ENCODE peak calls at places on chromosomes 7 and 10, in seven cellular contexts. R, X, K, H, N, I and T are unnamed samples.
A peak's percentile ranks its signal among the peaks of the same experiment; 100 is the strongest.

GRCh38 chr7:117212969-117213877 is 109.6 kb downstream of the WNT2 start:
- DNase-seq in X (peak; percentile 43), I (peak; percentile 49), H (peak; percentile 78), R (no peak), N (no peak), K (peak; percentile 75), T (peak; percentile 46)

GRCh38 chr7:76278540-76278939 is 23.9 kb upstream of the HSPB1 start:
- DNase-seq in N (no peak), R (no peak), H (no peak), X (no peak), I (no peak), K (peak; percentile 40), T (no peak)

GRCh38 chr7:17421941-17422340 is 123.5 kb downstream of the AHR start:
- DNase-seq in X (no peak), R (no peak), N (no peak), I (no peak), H (no peak), K (no peak), T (no peak)

GRCh38 chr10:16987129-16987670 is 142.4 kb downstream of the CUBN start:
- DNase-seq in N (no peak), X (no peak), K (no peak), I (no peak), H (peak; percentile 88), R (no peak), T (no peak)

GRCh38 chr10:63115732-63116383 is 17.3 kb upstream of the NRBF2 start:
- DNase-seq in N (peak; percentile 92), X (peak; percentile 83), I (no peak), K (no peak), H (peak; percentile 95), R (peak; percentile 87), T (peak; percentile 87)

GRCh38 chr10:68367121-68367520 is 34.4 kb upstream of the PBLD start:
- DNase-seq in H (peak; percentile 31), X (no peak), K (no peak), R (no peak), I (no peak), N (no peak), T (no peak)

GRCh38 chr10:101287922-101288638 is 58.8 kb upstream of the LBX1 start:
- DNase-seq in X (no peak), H (no peak), N (no peak), R (no peak), I (peak; percentile 63), K (peak; percentile 91), T (no peak)

GRCh38 chr7:128031901-128032604 is 816 bp upstream of the LRRC4 start:
- DNase-seq in I (peak; percentile 85), H (peak; percentile 83), K (peak; percentile 86), X (no peak), R (peak; percentile 62), N (no peak), T (peak; percentile 69)

GRCh38 chr10:6379015-6379776 is 176.5 kb downstream of the PFKFB3 start:
- DNase-seq in X (no peak), I (no peak), N (no peak), K (no peak), R (no peak), H (no peak), T (no peak)

GRCh38 chr10:49300140-49300974 is 1.4 kb downstream of the C10orf71 start:
- DNase-seq in I (peak; percentile 30), K (no peak), H (peak; percentile 40), R (no peak), X (no peak), N (no peak), T (no peak)

GRCh38 chr10:126979311-126979710 is 74.1 kb downstream of the DOCK1 start:
- DNase-seq in X (no peak), N (no peak), K (peak; percentile 75), R (no peak), H (no peak), I (no peak), T (no peak)

GRCh38 chr7:1236831-1237701 is 4.4 kb downstream of the UNCX start:
- DNase-seq in K (no peak), H (no peak), I (no peak), N (no peak), X (no peak), R (no peak), T (no peak)

GRCh38 chr7:138455609-138456008 is 4.5 kb upstream of the TRIM24 start:
- DNase-seq in N (no peak), K (peak; percentile 52), R (no peak), I (no peak), H (no peak), X (no peak), T (no peak)

GRCh38 chr10:133324857-133325260 is 11.8 kb downstream of the CALY start:
- DNase-seq in I (peak; percentile 32), X (no peak), N (no peak), R (no peak), K (no peak), H (no peak), T (no peak)

GRCh38 chr7:118195837-118196474 is 12.0 kb downstream of the LSM8 start:
- DNase-seq in R (no peak), H (peak; percentile 68), I (peak; percentile 35), K (peak; percentile 59), N (no peak), X (no peak), T (no peak)

GRCh38 chr7:114631249-114631822 is 216.7 kb downstream of the FOXP2 start:
- DNase-seq in R (no peak), K (peak; percentile 65), X (no peak), I (no peak), N (no peak), H (no peak), T (no peak)

GRCh38 chr7:23377134-23377533 is 78.0 kb downstream of the MALSU1 start:
- DNase-seq in N (no peak), X (no peak), I (no peak), K (no peak), R (no peak), H (no peak), T (no peak)

GRCh38 chr10:129844191-129844590 is 119.9 kb downstream of the EBF3 start:
- DNase-seq in X (no peak), H (no peak), R (no peak), I (no peak), K (no peak), N (no peak), T (no peak)

GRCh38 chr7:128390871-128391565 is 18.8 kb downstream of the IMPDH1 start:
- DNase-seq in R (no peak), X (no peak), I (no peak), K (no peak), N (peak; percentile 66), H (no peak), T (no peak)

GRCh38 chr10:17200035-17200884 is 1.2 kb downstream of the TRDMT1 start:
- DNase-seq in X (no peak), K (no peak), R (no peak), N (no peak), I (no peak), H (peak; percentile 49), T (no peak)

GRCh38 chr10:43265799-43266721 is 805 bp downstream of the RASGEF1A start:
- DNase-seq in K (peak; percentile 60), X (peak; percentile 13), R (peak; percentile 52), I (peak; percentile 35), N (peak; percentile 76), H (no peak), T (no peak)

GRCh38 chr10:29807407-29807806 is 172.6 kb upstream of the SVIL start:
- DNase-seq in I (no peak), N (no peak), K (no peak), X (no peak), H (peak; percentile 74), R (no peak), T (no peak)

GRCh38 chr7:98194672-98195457 is 16.4 kb upstream of the BHLHA15 start:
- DNase-seq in N (no peak), H (peak; percentile 11), K (no peak), X (no peak), R (peak; percentile 27), I (no peak), T (no peak)

GRCh38 chr7:2016021-2016631 is 216.6 kb downstream of the MAD1L1 start:
- DNase-seq in R (peak; percentile 45), N (peak; percentile 64), K (no peak), I (no peak), X (no peak), H (no peak), T (no peak)

GRCh38 chr7:27151341-27151944 is 940 bp downstream of the HOXA3 start:
- DNase-seq in R (peak; percentile 45), X (no peak), I (no peak), N (peak; percentile 86), H (no peak), K (no peak), T (no peak)

GRCh38 chr7:34057956-34058355 is 152.6 kb downstream of the BMPER start:
- DNase-seq in N (no peak), X (no peak), I (no peak), H (peak; percentile 84), R (no peak), K (no peak), T (no peak)

GRCh38 chr10:70595566-70596016 is 7.0 kb downstream of the PRF1 start:
- DNase-seq in I (no peak), H (no peak), R (no peak), N (no peak), X (no peak), K (no peak), T (no peak)

GRCh38 chr10:14263041-14263440 is 67.7 kb downstream of the FRMD4A start:
- DNase-seq in I (no peak), X (no peak), H (no peak), K (no peak), R (no peak), N (no peak), T (no peak)

GRCh38 chr10:110498087-110498981 is 627 bp downstream of the DUSP5 start:
- DNase-seq in K (peak; percentile 67), X (no peak), H (peak; percentile 70), I (peak; percentile 53), N (peak; percentile 88), R (peak; percentile 71), T (no peak)

GRCh38 chr10:74877899-74878298 is 51.5 kb downstream of the KAT6B start:
- DNase-seq in R (no peak), H (no peak), K (no peak), N (no peak), I (no peak), X (no peak), T (no peak)

GRCh38 chr10:123578721-123579120 is 87.4 kb upstream of the GPR26 start:
- DNase-seq in H (no peak), N (no peak), I (no peak), R (no peak), X (no peak), K (no peak), T (no peak)

GRCh38 chr10:17883621-17884020 is 68.1 kb upstream of the SLC39A12 start:
- DNase-seq in X (no peak), R (no peak), K (no peak), I (no peak), N (no peak), H (no peak), T (no peak)

GRCh38 chr7:74514131-74514591 is 60.5 kb downstream of the GTF2IRD1 start:
- DNase-seq in I (no peak), X (no peak), R (no peak), K (no peak), N (no peak), H (no peak), T (no peak)

GRCh38 chr7:137943132-137943551 is 58.7 kb downstream of the CREB3L2 start:
- DNase-seq in K (peak; percentile 72), X (no peak), N (peak; percentile 85), H (peak; percentile 54), R (no peak), I (no peak), T (no peak)

GRCh38 chr10:125846894-125847293 is 23.5 kb downstream of the BCCIP start:
- DNase-seq in N (no peak), H (no peak), R (no peak), X (no peak), I (no peak), K (no peak), T (no peak)

GRCh38 chr10:130340816-130341215 is 204.6 kb downstream of the GLRX3 start:
- DNase-seq in K (no peak), H (no peak), I (no peak), R (no peak), X (no peak), N (no peak), T (no peak)

GRCh38 chr7:80781561-80781979 is 137.3 kb downstream of the SEMA3C start:
- DNase-seq in H (peak; percentile 88), N (no peak), R (no peak), K (peak; percentile 80), I (no peak), X (peak; percentile 56), T (peak; percentile 77)

GRCh38 chr10:110460111-110460809 is 37.4 kb upstream of the DUSP5 start:
- DNase-seq in H (no peak), X (no peak), N (no peak), K (no peak), I (no peak), R (peak; percentile 89), T (no peak)